ENCODE peak calls at places on chromosomes 4 and X, in nine cellular contexts. D is GM12892; G is foreskin fibroblast; K is NCI-H2081; U is HTR-8/SVneo; F is K562; Z is hepatic stellate cell; E is CD8-positive, alpha-beta T cell; M is hypothalamus. Y is an unnamed sample.

GRCh38 chrX:70039758-70040157 is 10.0 kb downstream of the AWAT2 start:
- DNase-seq in D (no peak), G (no peak), K (no peak), U (no peak), F (no peak), Z (no peak), E (no peak), M (no peak), Y (no peak)

GRCh38 chr4:85861064-85861767 is 386.3 kb downstream of the ARHGAP24 start:
- DNase-seq in D (no peak), G (no peak), K (peak), U (no peak), F (no peak), Z (no peak), E (no peak), M (no peak), Y (no peak)

GRCh38 chr4:20532871-20533870 is 167.1 kb upstream of the PACRGL start:
- DNase-seq in D (no peak), G (no peak), K (no peak), U (peak), F (no peak), Z (no peak), E (no peak), M (no peak), Y (peak)

GRCh38 chrX:17414057-17414658 is 39.2 kb downstream of the NHS start:
- DNase-seq in D (no peak), G (no peak), K (no peak), U (no peak), F (no peak), Z (no peak), E (no peak), M (no peak), Y (no peak)

GRCh38 chr4:184397516-184398163 is 76.7 kb downstream of the IRF2 start:
- DNase-seq in D (no peak), G (no peak), K (no peak), U (no peak), F (no peak), Z (no peak), E (no peak), M (no peak), Y (no peak)

GRCh38 chr4:185890196-185890595 is 78.2 kb upstream of the SORBS2 start:
- DNase-seq in D (no peak), G (no peak), K (no peak), U (no peak), F (no peak), Z (no peak), E (no peak), M (no peak), Y (no peak)

GRCh38 chr4:47084111-47084510 is 52.7 kb downstream of the GABRB1 start:
- DNase-seq in D (no peak), G (no peak), K (no peak), U (no peak), F (no peak), Z (no peak), E (no peak), M (no peak), Y (no peak)

GRCh38 chrX:129823115-129823514 is 20.6 kb downstream of the ZDHHC9 start:
- DNase-seq in D (no peak), G (no peak), K (no peak), U (peak), F (peak), Z (no peak), E (peak), M (no peak), Y (no peak)

GRCh38 chr4:1015746-1016145 is 4.3 kb downstream of the FGFRL1 start:
- DNase-seq in D (no peak), G (no peak), K (no peak), U (no peak), F (no peak), Z (no peak), E (no peak), M (no peak), Y (no peak)

GRCh38 chr4:53653484-53654053 is 62.3 kb upstream of the LNX1 start:
- DNase-seq in D (no peak), G (peak), K (peak), U (no peak), F (no peak), Z (no peak), E (no peak), M (no peak), Y (no peak)

GRCh38 chr4:62460329-62460728 is 1260.2 kb downstream of the ADGRL3 start:
- DNase-seq in D (no peak), G (no peak), K (no peak), U (no peak), F (no peak), Z (no peak), E (no peak), M (no peak), Y (peak)

GRCh38 chrX:64206556-64207162 is 1.2 kb upstream of the AMER1 start:
- DNase-seq in D (no peak), G (no peak), K (no peak), U (no peak), F (no peak), Z (no peak), E (no peak), M (no peak), Y (no peak)

GRCh38 chr4:30380404-30380998 is 339.7 kb upstream of the PCDH7 start:
- DNase-seq in D (no peak), G (no peak), K (peak), U (peak), F (peak), Z (no peak), E (no peak), M (no peak), Y (no peak)

GRCh38 chrX:44872319-44872816 is 620 bp upstream of the KDM6A start:
- DNase-seq in D (peak), G (peak), K (peak), U (no peak), F (peak), Z (peak), E (no peak), M (peak), Y (no peak)

GRCh38 chr4:168491563-168491962 is 5.3 kb upstream of the PALLD start:
- DNase-seq in D (no peak), G (no peak), K (no peak), U (no peak), F (no peak), Z (no peak), E (no peak), M (no peak), Y (no peak)

GRCh38 chrX:10902001-10902400 is 209.1 kb upstream of the HCCS start:
- DNase-seq in D (no peak), G (peak), K (no peak), U (no peak), F (no peak), Z (no peak), E (no peak), M (no peak), Y (no peak)

GRCh38 chrX:107827852-107828251 is 2.2 kb downstream of the MID2 start:
- DNase-seq in D (no peak), G (no peak), K (no peak), U (no peak), F (no peak), Z (no peak), E (no peak), M (no peak), Y (no peak)

GRCh38 chr4:114034189-114034588 is 54.7 kb upstream of the ARSJ start:
- DNase-seq in D (no peak), G (no peak), K (no peak), U (no peak), F (no peak), Z (no peak), E (no peak), M (no peak), Y (no peak)

GRCh38 chrX:2635366-2635765 is 55.7 kb upstream of the CD99 start:
- DNase-seq in D (no peak), G (peak), K (no peak), U (no peak), F (no peak), Z (no peak), E (no peak), M (no peak), Y (no peak)

GRCh38 chr4:8370835-8371234 is 69.7 kb downstream of the ACOX3 start:
- DNase-seq in D (no peak), G (no peak), K (no peak), U (no peak), F (no peak), Z (no peak), E (no peak), M (no peak), Y (no peak)

GRCh38 chrX:132576945-132577344 is 88.1 kb upstream of the MBNL3 start:
- DNase-seq in D (no peak), G (no peak), K (peak), U (no peak), F (no peak), Z (no peak), E (no peak), M (no peak), Y (no peak)

GRCh38 chrX:38358274-38358673 is 5.9 kb downstream of the OTC start:
- DNase-seq in D (no peak), G (no peak), K (no peak), U (no peak), F (no peak), Z (no peak), E (no peak), M (no peak), Y (no peak)

GRCh38 chr4:10161146-10161545 is 44.5 kb upstream of the WDR1 start:
- DNase-seq in D (no peak), G (no peak), K (no peak), U (no peak), F (no peak), Z (no peak), E (no peak), M (no peak), Y (no peak)

GRCh38 chr4:183906736-183907651 is 1.9 kb downstream of the STOX2 start:
- DNase-seq in D (no peak), G (no peak), K (no peak), U (no peak), F (no peak), Z (no peak), E (no peak), M (peak), Y (no peak)

GRCh38 chr4:82525287-82525898 is 36.4 kb downstream of the TMEM150C start:
- DNase-seq in D (no peak), G (no peak), K (no peak), U (no peak), F (no peak), Z (no peak), E (no peak), M (no peak), Y (no peak)